ENCODE peak calls at places on chromosomes 2 and 18, in five cellular contexts. D is GM12891, R is T47D, N is uterus, E is heart left ventricle. J is an unnamed sample.

GRCh38 chr18:63832470-63832869 is 55.0 kb upstream of the SERPINB2 start:
- DNase-seq in D (no peak), R (no peak), N (no peak), E (no peak), J (no peak)

GRCh38 chr2:69755862-69756467 is 14.0 kb downstream of the ANXA4 start:
- DNase-seq in D (no peak), R (no peak), N (no peak), E (no peak), J (no peak)

GRCh38 chr2:214731008-214731407 is 78.5 kb downstream of the BARD1 start:
- DNase-seq in D (no peak), R (no peak), N (no peak), E (no peak), J (peak; percentile 39)

GRCh38 chr2:74562126-74562775 is 7.7 kb downstream of the DOK1 start:
- DNase-seq in D (no peak), R (no peak), N (no peak), E (no peak), J (no peak)

GRCh38 chr2:159091381-159091780 is 122.9 kb downstream of the TANC1 start:
- DNase-seq in D (no peak), R (no peak), N (no peak), E (no peak), J (no peak)

GRCh38 chr2:108936868-108937265 is 52.2 kb downstream of the EDAR start:
- DNase-seq in D (no peak), R (no peak), N (no peak), E (peak; percentile 67), J (peak; percentile 71)

GRCh38 chr2:16508061-16508851 is 157.4 kb downstream of the CYRIA start:
- DNase-seq in D (peak; percentile 5), R (peak; percentile 37), N (no peak), E (peak; percentile 44), J (peak; percentile 67)

GRCh38 chr2:3233877-3234276 is 143.7 kb downstream of the EIPR1 start:
- DNase-seq in D (no peak), R (no peak), N (no peak), E (no peak), J (no peak)

GRCh38 chr2:160551259-160551658 is 57.7 kb upstream of the RBMS1 start:
- DNase-seq in D (no peak), R (no peak), N (no peak), E (no peak), J (no peak)

GRCh38 chr18:40413160-40413559 is 1541.9 kb upstream of the PIK3C3 start:
- DNase-seq in D (no peak), R (no peak), N (no peak), E (no peak), J (no peak)

GRCh38 chr18:7273301-7273911 is 42.5 kb downstream of the LRRC30 start:
- DNase-seq in D (no peak), R (no peak), N (peak; percentile 64), E (peak; percentile 89), J (peak; percentile 73)

GRCh38 chr2:41136966-41137494 is 685.1 kb upstream of the SLC8A1 start:
- DNase-seq in D (no peak), R (no peak), N (no peak), E (no peak), J (no peak)

GRCh38 chr18:73895701-73896100 is 251.9 kb downstream of the FBXO15 start:
- DNase-seq in D (no peak), R (peak; percentile 16), N (no peak), E (no peak), J (no peak)

GRCh38 chr18:8283901-8284585 is 325.2 kb upstream of the RAB12 start:
- DNase-seq in D (no peak), R (no peak), N (no peak), E (no peak), J (no peak)

GRCh38 chr18:65592419-65592818 is 158.4 kb upstream of the CDH7 start:
- DNase-seq in D (no peak), R (peak; percentile 7), N (no peak), E (no peak), J (no peak)

GRCh38 chr2:84486436-84487115 is 27.5 kb upstream of the SUCLG1 start:
- DNase-seq in D (no peak), R (no peak), N (no peak), E (no peak), J (no peak)

GRCh38 chr2:25250331-25251031 is 82.1 kb upstream of the POMC start:
- DNase-seq in D (peak; percentile 55), R (no peak), N (no peak), E (peak; percentile 27), J (no peak)

GRCh38 chr2:74688881-74689280 is 34.8 kb downstream of the SEMA4F start:
- DNase-seq in D (no peak), R (no peak), N (no peak), E (no peak), J (no peak)

GRCh38 chr18:21386523-21387240 is 144.7 kb downstream of the GREB1L start:
- DNase-seq in D (no peak), R (no peak), N (no peak), E (no peak), J (no peak)

J was measured in left ventricle myocardium superior.